ENCODE peak calls at places on chromosomes 5 and 9, in five cellular contexts. One of them, this sample, is unnamed.
A peak's percentile ranks its signal among the peaks of the same experiment; 100 is the strongest.

GRCh38 chr9:17962747-17963146 is 383.9 kb downstream of the SH3GL2 start:
- DNase-seq in NCI-H82: no peak
- DNase-seq in amniotic stem cell: no peak
- DNase-seq in BJ: no peak
- DNase-seq in CD4-positive, alpha-beta T cell: no peak
- DNase-seq in this sample: no peak

GRCh38 chr9:117092582-117092981 is 322.3 kb downstream of the ASTN2 start:
- DNase-seq in NCI-H82: no peak
- DNase-seq in amniotic stem cell: no peak
- DNase-seq in BJ: no peak
- DNase-seq in CD4-positive, alpha-beta T cell: no peak
- DNase-seq in this sample: no peak

GRCh38 chr9:33151007-33151557 is 16.1 kb downstream of the B4GALT1 start:
- DNase-seq in NCI-H82: peak; percentile 91
- DNase-seq in amniotic stem cell: peak; percentile 84
- DNase-seq in BJ: peak; percentile 88
- DNase-seq in CD4-positive, alpha-beta T cell: no peak
- DNase-seq in this sample: peak; percentile 34

GRCh38 chr9:115198018-115198417 is 80.1 kb upstream of the TNC start:
- DNase-seq in NCI-H82: peak; percentile 12
- DNase-seq in amniotic stem cell: peak; percentile 22
- DNase-seq in BJ: no peak
- DNase-seq in CD4-positive, alpha-beta T cell: no peak
- DNase-seq in this sample: no peak

GRCh38 chr5:72110401-72111013 is 3.2 kb downstream of the MAP1B start:
- DNase-seq in NCI-H82: peak; percentile 58
- DNase-seq in amniotic stem cell: no peak
- DNase-seq in BJ: no peak
- DNase-seq in CD4-positive, alpha-beta T cell: no peak
- DNase-seq in this sample: no peak

GRCh38 chr5:108216890-108217289 is 165.0 kb downstream of the FBXL17 start:
- DNase-seq in NCI-H82: no peak
- DNase-seq in amniotic stem cell: no peak
- DNase-seq in BJ: no peak
- DNase-seq in CD4-positive, alpha-beta T cell: no peak
- DNase-seq in this sample: no peak

GRCh38 chr9:130149654-130150286 is 22.4 kb upstream of the NCS1 start:
- DNase-seq in NCI-H82: peak; percentile 15
- DNase-seq in amniotic stem cell: no peak
- DNase-seq in BJ: no peak
- DNase-seq in CD4-positive, alpha-beta T cell: no peak
- DNase-seq in this sample: no peak

GRCh38 chr9:37531699-37532098 is 44.5 kb downstream of the FBXO10 start:
- DNase-seq in NCI-H82: no peak
- DNase-seq in amniotic stem cell: no peak
- DNase-seq in BJ: no peak
- DNase-seq in CD4-positive, alpha-beta T cell: peak; percentile 27
- DNase-seq in this sample: no peak

GRCh38 chr5:107930092-107930491 is 259.4 kb upstream of the EFNA5 start:
- DNase-seq in NCI-H82: no peak
- DNase-seq in amniotic stem cell: no peak
- DNase-seq in BJ: no peak
- DNase-seq in CD4-positive, alpha-beta T cell: no peak
- DNase-seq in this sample: no peak

GRCh38 chr5:169139381-169140125 is 161.4 kb downstream of the SLIT3 start:
- DNase-seq in NCI-H82: no peak
- DNase-seq in amniotic stem cell: no peak
- DNase-seq in BJ: no peak
- DNase-seq in CD4-positive, alpha-beta T cell: no peak
- DNase-seq in this sample: no peak

GRCh38 chr9:80285325-80285724 is 713.6 kb downstream of the TLE4 start:
- DNase-seq in NCI-H82: peak; percentile 2
- DNase-seq in amniotic stem cell: no peak
- DNase-seq in BJ: no peak
- DNase-seq in CD4-positive, alpha-beta T cell: no peak
- DNase-seq in this sample: no peak

This sample was measured in NCI-H1092.